ENCODE peak calls at places on chromosome 15, in six cellular contexts. One of them, this sample, is unnamed.

GRCh38 chr15:33985287-33985686 is 17.0 kb downstream of the CHRM5 start:
- DNase-seq in fibroblast of mammary gland: peak; percentile 64
- DNase-seq in psoas muscle: no peak
- DNase-seq in AG04450: peak; percentile 71
- DNase-seq in CD4-positive, alpha-beta T cell: no peak
- DNase-seq in NCI-H446: no peak
- DNase-seq in this sample: no peak

GRCh38 chr15:81023483-81024264 is 23.0 kb downstream of the TLNRD1 start:
- DNase-seq in fibroblast of mammary gland: peak; percentile 92
- DNase-seq in psoas muscle: peak; percentile 90
- DNase-seq in AG04450: no peak
- DNase-seq in CD4-positive, alpha-beta T cell: no peak
- DNase-seq in NCI-H446: no peak
- DNase-seq in this sample: peak; percentile 27

GRCh38 chr15:60370105-60370803 is 27.5 kb downstream of the ANXA2 start:
- DNase-seq in fibroblast of mammary gland: peak; percentile 72
- DNase-seq in psoas muscle: no peak
- DNase-seq in AG04450: no peak
- DNase-seq in CD4-positive, alpha-beta T cell: no peak
- DNase-seq in NCI-H446: no peak
- DNase-seq in this sample: no peak

GRCh38 chr15:31977812-31978662 is 52.3 kb upstream of the CHRNA7 start:
- DNase-seq in fibroblast of mammary gland: peak; percentile 26
- DNase-seq in psoas muscle: peak; percentile 70
- DNase-seq in AG04450: no peak
- DNase-seq in CD4-positive, alpha-beta T cell: peak; percentile 68
- DNase-seq in NCI-H446: peak; percentile 17
- DNase-seq in this sample: no peak

GRCh38 chr15:74036271-74037170 is 42.0 kb downstream of the PML start:
- DNase-seq in fibroblast of mammary gland: peak; percentile 73
- DNase-seq in psoas muscle: no peak
- DNase-seq in AG04450: peak; percentile 30
- DNase-seq in CD4-positive, alpha-beta T cell: no peak
- DNase-seq in NCI-H446: no peak
- DNase-seq in this sample: peak; percentile 54

GRCh38 chr15:25707656-25708365 is 155.3 kb downstream of the ATP10A start:
- DNase-seq in fibroblast of mammary gland: no peak
- DNase-seq in psoas muscle: no peak
- DNase-seq in AG04450: no peak
- DNase-seq in CD4-positive, alpha-beta T cell: no peak
- DNase-seq in NCI-H446: no peak
- DNase-seq in this sample: no peak

GRCh38 chr15:69855601-69856000 is 242.1 kb downstream of the TLE3 start:
- DNase-seq in fibroblast of mammary gland: no peak
- DNase-seq in psoas muscle: no peak
- DNase-seq in AG04450: no peak
- DNase-seq in CD4-positive, alpha-beta T cell: no peak
- DNase-seq in NCI-H446: no peak
- DNase-seq in this sample: no peak

GRCh38 chr15:74318376-74319137 is 48.9 kb downstream of the CYP11A1 start:
- DNase-seq in fibroblast of mammary gland: no peak
- DNase-seq in psoas muscle: peak; percentile 80
- DNase-seq in AG04450: no peak
- DNase-seq in CD4-positive, alpha-beta T cell: no peak
- DNase-seq in NCI-H446: no peak
- DNase-seq in this sample: no peak

GRCh38 chr15:48373855-48374421 is 42.7 kb downstream of the DUT start:
- DNase-seq in fibroblast of mammary gland: peak; percentile 91
- DNase-seq in psoas muscle: peak; percentile 48
- DNase-seq in AG04450: no peak
- DNase-seq in CD4-positive, alpha-beta T cell: no peak
- DNase-seq in NCI-H446: no peak
- DNase-seq in this sample: no peak

GRCh38 chr15:34664418-34664817 is 81.0 kb upstream of the GOLGA8B start:
- DNase-seq in fibroblast of mammary gland: no peak
- DNase-seq in psoas muscle: no peak
- DNase-seq in AG04450: no peak
- DNase-seq in CD4-positive, alpha-beta T cell: no peak
- DNase-seq in NCI-H446: no peak
- DNase-seq in this sample: no peak

GRCh38 chr15:75033809-75034208 is 10.4 kb downstream of the PPCDC start:
- DNase-seq in fibroblast of mammary gland: no peak
- DNase-seq in psoas muscle: no peak
- DNase-seq in AG04450: no peak
- DNase-seq in CD4-positive, alpha-beta T cell: no peak
- DNase-seq in NCI-H446: no peak
- DNase-seq in this sample: no peak

GRCh38 chr15:68441045-68441743 is 9.2 kb upstream of the ITGA11 start:
- DNase-seq in fibroblast of mammary gland: no peak
- DNase-seq in psoas muscle: no peak
- DNase-seq in AG04450: peak; percentile 44
- DNase-seq in CD4-positive, alpha-beta T cell: no peak
- DNase-seq in NCI-H446: no peak
- DNase-seq in this sample: no peak

GRCh38 chr15:81087121-81087520 is 46.9 kb upstream of the CFAP161 start:
- DNase-seq in fibroblast of mammary gland: peak; percentile 69
- DNase-seq in psoas muscle: no peak
- DNase-seq in AG04450: no peak
- DNase-seq in CD4-positive, alpha-beta T cell: no peak
- DNase-seq in NCI-H446: no peak
- DNase-seq in this sample: no peak

GRCh38 chr15:42172475-42172874 is 16.0 kb upstream of the PLA2G4F start:
- DNase-seq in fibroblast of mammary gland: no peak
- DNase-seq in psoas muscle: no peak
- DNase-seq in AG04450: no peak
- DNase-seq in CD4-positive, alpha-beta T cell: no peak
- DNase-seq in NCI-H446: no peak
- DNase-seq in this sample: no peak

GRCh38 chr15:80201256-80202015 is 48.6 kb downstream of the FAH start:
- DNase-seq in fibroblast of mammary gland: no peak
- DNase-seq in psoas muscle: no peak
- DNase-seq in AG04450: no peak
- DNase-seq in CD4-positive, alpha-beta T cell: no peak
- DNase-seq in NCI-H446: no peak
- DNase-seq in this sample: no peak